ENCODE peak calls at places on chromosomes 4 and X, in five cellular contexts. Y, R, N, D and X are unnamed samples.

GRCh38 chrX:152844256-152844655 is 13.4 kb downstream of the NSDHL start:
- DNase-seq in Y (no peak), R (no peak), N (no peak), D (no peak), X (no peak)

GRCh38 chr4:54784188-54784671 is 126.5 kb downstream of the KIT start:
- DNase-seq in Y (no peak), R (no peak), N (no peak), D (no peak), X (no peak)

GRCh38 chr4:64899563-64899962 is 490.3 kb upstream of the TECRL start:
- DNase-seq in Y (no peak), R (no peak), N (no peak), D (no peak), X (no peak)

GRCh38 chrX:71621644-71622346 is 3.5 kb upstream of the CXCR3 start:
- DNase-seq in Y (no peak), R (no peak), N (no peak), D (peak; percentile 49), X (no peak)

GRCh38 chrX:129984196-129984962 is 1.9 kb downstream of the BCORL1 start:
- DNase-seq in Y (no peak), R (no peak), N (peak; percentile 58), D (no peak), X (no peak)

GRCh38 chrX:48908600-48908999 is 2.8 kb downstream of the SLC35A2 start:
- DNase-seq in Y (no peak), R (no peak), N (no peak), D (no peak), X (no peak)

GRCh38 chrX:39752820-39753219 is 344.9 kb downstream of the BCOR start:
- DNase-seq in Y (no peak), R (no peak), N (no peak), D (peak; percentile 56), X (no peak)

GRCh38 chr4:168509786-168510185 is 12.9 kb downstream of the PALLD start:
- DNase-seq in Y (peak; percentile 46), R (no peak), N (no peak), D (no peak), X (no peak)

GRCh38 chr4:185656467-185656890 is 121.2 kb upstream of the PDLIM3 start:
- DNase-seq in Y (no peak), R (peak; percentile 4), N (no peak), D (no peak), X (no peak)

GRCh38 chrX:104118765-104119164 is 6.4 kb downstream of the ZCCHC18 start:
- DNase-seq in Y (no peak), R (no peak), N (no peak), D (no peak), X (no peak)

GRCh38 chr4:126512998-126513397 is 1119.8 kb upstream of the INTU start:
- DNase-seq in Y (no peak), R (no peak), N (no peak), D (no peak), X (no peak)

GRCh38 chr4:121860121-121860520 is 10.2 kb downstream of the BBS7 start:
- DNase-seq in Y (no peak), R (no peak), N (no peak), D (no peak), X (no peak)

GRCh38 chr4:113601636-113602035 is 159.9 kb downstream of the CAMK2D start:
- DNase-seq in Y (no peak), R (no peak), N (no peak), D (no peak), X (no peak)

GRCh38 chr4:163748474-163748873 is 254.0 kb downstream of the TMA16 start:
- DNase-seq in Y (no peak), R (no peak), N (no peak), D (peak; percentile 8), X (no peak)